ENCODE peak calls at places on chromosomes 4 and X, in seven cellular contexts. D, F, Q, N, V, L and I are unnamed samples.

GRCh38 chrX:149641432-149641831 is 9.8 kb upstream of the TMEM185A start:
- DNase-seq in V (no peak), F (no peak), D (no peak), N (no peak), L (no peak), Q (no peak), I (no peak)

GRCh38 chrX:15790766-15791380 is 589 bp downstream of the ZRSR2 start:
- DNase-seq in D (no peak), F (no peak), N (no peak), Q (peak; percentile 25), L (no peak), V (no peak), I (no peak)

GRCh38 chrX:38807873-38808272 is 6.6 kb downstream of the MID1IP1 start:
- DNase-seq in L (no peak), N (no peak), V (no peak), D (no peak), Q (peak; percentile 43), F (no peak), I (no peak)

GRCh38 chrX:2284133-2284532 is 216.6 kb downstream of the DHRSX start:
- DNase-seq in Q (no peak), D (no peak), L (no peak), V (no peak), N (no peak), F (no peak), I (no peak)

GRCh38 chrX:124902953-124903352 is 416.7 kb upstream of the TEX13C start:
- DNase-seq in F (no peak), L (no peak), D (no peak), V (no peak), N (no peak), Q (no peak), I (no peak)

GRCh38 chr4:123649644-123650356 is 253.2 kb downstream of the SPRY1 start:
- DNase-seq in N (no peak), L (no peak), V (no peak), Q (peak; percentile 97), F (no peak), D (no peak), I (peak; percentile 61)

GRCh38 chrX:53073115-53073581 is 9.0 kb upstream of the TSPYL2 start:
- DNase-seq in V (no peak), Q (no peak), F (no peak), N (no peak), D (no peak), L (peak; percentile 55), I (no peak)

GRCh38 chr4:168308912-168309311 is 9.6 kb downstream of the DDX60 start:
- DNase-seq in Q (no peak), D (no peak), L (no peak), N (no peak), V (no peak), F (no peak), I (no peak)

GRCh38 chr4:79823148-79823763 is 249.8 kb downstream of the ANTXR2 start:
- DNase-seq in N (no peak), F (no peak), V (no peak), Q (peak; percentile 62), L (no peak), D (no peak), I (peak; percentile 8)

GRCh38 chrX:31459361-31459760 is 387.5 kb upstream of the FTHL17 start:
- DNase-seq in Q (peak; percentile 54), V (no peak), D (no peak), L (no peak), N (no peak), F (no peak), I (no peak)

GRCh38 chr4:47471064-47471463 is 7.6 kb upstream of the COMMD8 start:
- DNase-seq in Q (no peak), D (no peak), F (no peak), L (no peak), N (no peak), V (no peak), I (no peak)

GRCh38 chrX:124086411-124086810 is 124.9 kb downstream of the STAG2 start:
- DNase-seq in D (no peak), Q (no peak), N (no peak), L (no peak), V (no peak), F (peak; percentile 35), I (no peak)

GRCh38 chr4:79875500-79875899 is 197.5 kb downstream of the ANTXR2 start:
- DNase-seq in L (no peak), V (no peak), N (no peak), F (no peak), Q (no peak), D (no peak), I (no peak)

GRCh38 chr4:15416357-15417327 is 11.2 kb upstream of the C1QTNF7 start:
- DNase-seq in Q (no peak), V (no peak), F (no peak), D (no peak), L (no peak), N (no peak), I (no peak)

GRCh38 chr4:55278316-55278715 is 67.7 kb upstream of the SRD5A3 start:
- DNase-seq in Q (no peak), N (no peak), D (no peak), L (no peak), V (no peak), F (no peak), I (no peak)

GRCh38 chr4:3040447-3041191 is 33.7 kb downstream of the HTT-AS start:
- DNase-seq in D (no peak), F (no peak), N (no peak), L (peak; percentile 82), V (no peak), Q (no peak), I (no peak)

GRCh38 chrX:23317799-23318724 is 16.6 kb upstream of the PTCHD1 start:
- DNase-seq in Q (peak; percentile 6), V (no peak), D (no peak), L (no peak), N (no peak), F (peak; percentile 14), I (no peak)

GRCh38 chr4:153474251-153474650 is 8.1 kb downstream of the TMEM131L start:
- DNase-seq in D (no peak), Q (no peak), V (no peak), L (no peak), F (no peak), N (no peak), I (no peak)

GRCh38 chrX:69085151-69085550 is 80.1 kb downstream of the PJA1 start:
- DNase-seq in Q (no peak), F (no peak), L (no peak), D (no peak), V (no peak), N (no peak), I (no peak)